ENCODE peak calls at places on chromosomes 3 and 15, in six cellular contexts. P is effector memory CD4-positive, alpha-beta T cell; K is SHP77; W is lower lobe of right lung; H is putamen; F is mesothelial cell of epicardium. M is an unnamed sample.

GRCh38 chr15:85649372-85649771 is 145.4 kb downstream of the KLHL25 start:
- DNase-seq in P (no peak), K (no peak), W (no peak), H (no peak), F (no peak), M (peak; percentile 53)

GRCh38 chr3:165805834-165806561 is 31.2 kb downstream of the BCHE start:
- DNase-seq in P (no peak), K (no peak), W (no peak), H (no peak), F (no peak), M (no peak)

GRCh38 chr15:74306801-74307217 is 60.6 kb downstream of the CYP11A1 start:
- DNase-seq in P (no peak), K (no peak), W (no peak), H (no peak), F (no peak), M (no peak)

GRCh38 chr3:177596822-177597271 is 399.6 kb upstream of the TBL1XR1 start:
- DNase-seq in P (no peak), K (no peak), W (no peak), H (no peak), F (no peak), M (no peak)

GRCh38 chr3:141878812-141879211 is 2.4 kb downstream of the ATP1B3 start:
- DNase-seq in P (no peak), K (no peak), W (no peak), H (no peak), F (no peak), M (peak; percentile 12)

GRCh38 chr3:13660042-13660874 is 111.3 kb downstream of the FBLN2 start:
- DNase-seq in P (no peak), K (no peak), W (no peak), H (no peak), F (no peak), M (no peak)

GRCh38 chr3:9955067-9955502 is 2.9 kb upstream of the PRRT3 start:
- DNase-seq in P (no peak), K (peak; percentile 78), W (no peak), H (no peak), F (no peak), M (no peak)

GRCh38 chr15:31051646-31052045 is 49.9 kb downstream of the TRPM1 start:
- DNase-seq in P (no peak), K (no peak), W (no peak), H (no peak), F (no peak), M (no peak)

GRCh38 chr3:128313936-128314335 is 152.8 kb downstream of the DNAJB8 start:
- DNase-seq in P (no peak), K (no peak), W (no peak), H (no peak), F (no peak), M (no peak)

GRCh38 chr3:140395134-140396075 is 282.5 kb upstream of the TRIM42 start:
- DNase-seq in P (no peak), K (peak; percentile 43), W (no peak), H (no peak), F (no peak), M (no peak)

GRCh38 chr15:70201376-70201775 is 103.7 kb upstream of the TLE3 start:
- DNase-seq in P (no peak), K (no peak), W (no peak), H (no peak), F (no peak), M (no peak)

GRCh38 chr3:143855183-143855582 is 6.9 kb upstream of the SLC9A9 start:
- DNase-seq in P (no peak), K (no peak), W (no peak), H (no peak), F (no peak), M (no peak)

GRCh38 chr15:99365232-99365631 is 114.0 kb downstream of the LRRC28 start:
- DNase-seq in P (no peak), K (no peak), W (no peak), H (no peak), F (no peak), M (no peak)

GRCh38 chr15:92906563-92907081 is 6.5 kb downstream of the CHD2 start:
- DNase-seq in P (peak; percentile 23), K (no peak), W (no peak), H (no peak), F (no peak), M (peak; percentile 56)

M was measured in activated T-cell treated with anti-CD3 and anti-CD28 coated beads, Interleukin-2, amount 50 U/mL, for 72 hours.